ENCODE peak calls at places on chromosomes 6 and 20, in ten cellular contexts. One of them, this sample, is unnamed.

GRCh38 chr20:17538517-17539170 is 7.5 kb upstream of the BFSP1 start:
- DNase-seq in lower leg skin: no peak
- DNase-seq in right lobe of liver: no peak
- DNase-seq in stomach: no peak
- DNase-seq in H54: no peak
- DNase-seq in HCT116: no peak
- DNase-seq in Peyer's patch: no peak
- DNase-seq in A549: peak; percentile 69
- DNase-seq in spleen: no peak
- DNase-seq in IMR-90: no peak
- DNase-seq in this sample: no peak

GRCh38 chr20:53738039-53738944 is 144.7 kb upstream of the ZNF217 start:
- DNase-seq in lower leg skin: peak; percentile 86
- DNase-seq in right lobe of liver: peak; percentile 65
- DNase-seq in stomach: peak; percentile 85
- DNase-seq in H54: peak; percentile 33
- DNase-seq in HCT116: no peak
- DNase-seq in Peyer's patch: peak; percentile 65
- DNase-seq in A549: peak; percentile 95
- DNase-seq in spleen: no peak
- DNase-seq in IMR-90: peak; percentile 90
- DNase-seq in this sample: peak; percentile 90

GRCh38 chr20:6818033-6818808 is 50.7 kb downstream of the BMP2 start:
- DNase-seq in lower leg skin: no peak
- DNase-seq in right lobe of liver: no peak
- DNase-seq in stomach: no peak
- DNase-seq in H54: no peak
- DNase-seq in HCT116: no peak
- DNase-seq in Peyer's patch: no peak
- DNase-seq in A549: no peak
- DNase-seq in spleen: no peak
- DNase-seq in IMR-90: no peak
- DNase-seq in this sample: no peak

GRCh38 chr20:51801220-51801991 is 915 bp downstream of the SALL4 start:
- DNase-seq in lower leg skin: no peak
- DNase-seq in right lobe of liver: peak; percentile 28
- DNase-seq in stomach: peak; percentile 23
- DNase-seq in H54: no peak
- DNase-seq in HCT116: no peak
- DNase-seq in Peyer's patch: no peak
- DNase-seq in A549: peak; percentile 42
- DNase-seq in spleen: no peak
- DNase-seq in IMR-90: no peak
- DNase-seq in this sample: no peak

GRCh38 chr20:45308078-45308778 is at the start of gene MATN4:
- DNase-seq in lower leg skin: no peak
- DNase-seq in right lobe of liver: no peak
- DNase-seq in stomach: peak; percentile 77
- DNase-seq in H54: no peak
- DNase-seq in HCT116: no peak
- DNase-seq in Peyer's patch: no peak
- DNase-seq in A549: no peak
- DNase-seq in spleen: no peak
- DNase-seq in IMR-90: no peak
- DNase-seq in this sample: peak; percentile 85

GRCh38 chr6:158219229-158219628 is 51.1 kb downstream of the GTF2H5 start:
- DNase-seq in lower leg skin: peak; percentile 76
- DNase-seq in right lobe of liver: no peak
- DNase-seq in stomach: no peak
- DNase-seq in H54: peak; percentile 39
- DNase-seq in HCT116: no peak
- DNase-seq in Peyer's patch: no peak
- DNase-seq in A549: peak; percentile 45
- DNase-seq in spleen: no peak
- DNase-seq in IMR-90: peak; percentile 96
- DNase-seq in this sample: no peak

GRCh38 chr6:29502181-29502580 is 14.4 kb upstream of the MAS1L start:
- DNase-seq in lower leg skin: no peak
- DNase-seq in right lobe of liver: no peak
- DNase-seq in stomach: no peak
- DNase-seq in H54: no peak
- DNase-seq in HCT116: no peak
- DNase-seq in Peyer's patch: no peak
- DNase-seq in A549: no peak
- DNase-seq in spleen: no peak
- DNase-seq in IMR-90: no peak
- DNase-seq in this sample: no peak

GRCh38 chr6:50091641-50092040 is 41.9 kb upstream of the DEFB112 start:
- DNase-seq in lower leg skin: no peak
- DNase-seq in right lobe of liver: no peak
- DNase-seq in stomach: no peak
- DNase-seq in H54: no peak
- DNase-seq in HCT116: no peak
- DNase-seq in Peyer's patch: no peak
- DNase-seq in A549: no peak
- DNase-seq in spleen: no peak
- DNase-seq in IMR-90: peak; percentile 48
- DNase-seq in this sample: no peak

GRCh38 chr20:2350606-2351005 is 30.1 kb upstream of the TGM6 start:
- DNase-seq in lower leg skin: no peak
- DNase-seq in right lobe of liver: no peak
- DNase-seq in stomach: no peak
- DNase-seq in H54: no peak
- DNase-seq in HCT116: no peak
- DNase-seq in Peyer's patch: no peak
- DNase-seq in A549: no peak
- DNase-seq in spleen: no peak
- DNase-seq in IMR-90: no peak
- DNase-seq in this sample: no peak

GRCh38 chr6:25229671-25230321 is 49.4 kb upstream of the CARMIL1 start:
- DNase-seq in lower leg skin: no peak
- DNase-seq in right lobe of liver: no peak
- DNase-seq in stomach: no peak
- DNase-seq in H54: no peak
- DNase-seq in HCT116: peak; percentile 15
- DNase-seq in Peyer's patch: no peak
- DNase-seq in A549: peak; percentile 7
- DNase-seq in spleen: no peak
- DNase-seq in IMR-90: peak; percentile 59
- DNase-seq in this sample: no peak

GRCh38 chr6:14804444-14805210 is 441.2 kb upstream of the JARID2 start:
- DNase-seq in lower leg skin: peak; percentile 43
- DNase-seq in right lobe of liver: peak; percentile 87
- DNase-seq in stomach: peak; percentile 77
- DNase-seq in H54: no peak
- DNase-seq in HCT116: no peak
- DNase-seq in Peyer's patch: peak; percentile 24
- DNase-seq in A549: no peak
- DNase-seq in spleen: peak; percentile 80
- DNase-seq in IMR-90: peak; percentile 86
- DNase-seq in this sample: peak; percentile 72

GRCh38 chr6:11854418-11855165 is 76.0 kb upstream of the ADTRP start:
- DNase-seq in lower leg skin: peak; percentile 36
- DNase-seq in right lobe of liver: no peak
- DNase-seq in stomach: no peak
- DNase-seq in H54: no peak
- DNase-seq in HCT116: no peak
- DNase-seq in Peyer's patch: no peak
- DNase-seq in A549: peak; percentile 23
- DNase-seq in spleen: no peak
- DNase-seq in IMR-90: peak; percentile 89
- DNase-seq in this sample: peak; percentile 70

GRCh38 chr6:4091926-4092325 is 13.0 kb upstream of the FAM217A start:
- DNase-seq in lower leg skin: no peak
- DNase-seq in right lobe of liver: no peak
- DNase-seq in stomach: no peak
- DNase-seq in H54: no peak
- DNase-seq in HCT116: no peak
- DNase-seq in Peyer's patch: no peak
- DNase-seq in A549: no peak
- DNase-seq in spleen: no peak
- DNase-seq in IMR-90: no peak
- DNase-seq in this sample: peak; percentile 82

GRCh38 chr6:119348308-119349040 is 1.1 kb downstream of the MAN1A1 start:
- DNase-seq in lower leg skin: no peak
- DNase-seq in right lobe of liver: peak; percentile 79
- DNase-seq in stomach: peak; percentile 26
- DNase-seq in H54: no peak
- DNase-seq in HCT116: no peak
- DNase-seq in Peyer's patch: peak; percentile 38
- DNase-seq in A549: no peak
- DNase-seq in spleen: peak; percentile 90
- DNase-seq in IMR-90: peak; percentile 29
- DNase-seq in this sample: peak; percentile 14
- TF ChIP-seq POLR2A in lower leg skin: no peak
- TF ChIP-seq POLR2A in right lobe of liver: peak; percentile 15
- TF ChIP-seq POLR2A in stomach: no peak
- TF ChIP-seq POLR2A in H54: no peak
- TF ChIP-seq POLR2A in HCT116: no peak
- TF ChIP-seq POLR2A in Peyer's patch: no peak
- TF ChIP-seq POLR2A in A549: no peak
- TF ChIP-seq POLR2A in spleen: no peak
- TF ChIP-seq POLR2A in IMR-90: no peak
- TF ChIP-seq POLR2A in this sample: no peak

GRCh38 chr6:139657121-139657520 is 282.7 kb upstream of the CITED2 start:
- DNase-seq in lower leg skin: no peak
- DNase-seq in right lobe of liver: no peak
- DNase-seq in stomach: no peak
- DNase-seq in H54: no peak
- DNase-seq in HCT116: no peak
- DNase-seq in Peyer's patch: no peak
- DNase-seq in A549: no peak
- DNase-seq in spleen: no peak
- DNase-seq in IMR-90: no peak
- DNase-seq in this sample: no peak

GRCh38 chr6:139654309-139654708 is 279.9 kb upstream of the CITED2 start:
- DNase-seq in lower leg skin: no peak
- DNase-seq in right lobe of liver: no peak
- DNase-seq in stomach: no peak
- DNase-seq in H54: no peak
- DNase-seq in HCT116: no peak
- DNase-seq in Peyer's patch: no peak
- DNase-seq in A549: no peak
- DNase-seq in spleen: no peak
- DNase-seq in IMR-90: no peak
- DNase-seq in this sample: no peak

GRCh38 chr6:139653136-139653535 is 278.7 kb upstream of the CITED2 start:
- DNase-seq in lower leg skin: no peak
- DNase-seq in right lobe of liver: no peak
- DNase-seq in stomach: no peak
- DNase-seq in H54: no peak
- DNase-seq in HCT116: no peak
- DNase-seq in Peyer's patch: no peak
- DNase-seq in A549: no peak
- DNase-seq in spleen: no peak
- DNase-seq in IMR-90: no peak
- DNase-seq in this sample: no peak

GRCh38 chr6:139655783-139656705 is 281.6 kb upstream of the CITED2 start:
- DNase-seq in lower leg skin: no peak
- DNase-seq in right lobe of liver: peak; percentile 57
- DNase-seq in stomach: peak; percentile 71
- DNase-seq in H54: no peak
- DNase-seq in HCT116: peak; percentile 23
- DNase-seq in Peyer's patch: no peak
- DNase-seq in A549: peak; percentile 79
- DNase-seq in spleen: no peak
- DNase-seq in IMR-90: no peak
- DNase-seq in this sample: peak; percentile 37

GRCh38 chr6:139654888-139655782 is 280.7 kb upstream of the CITED2 start:
- DNase-seq in lower leg skin: no peak
- DNase-seq in right lobe of liver: no peak
- DNase-seq in stomach: no peak
- DNase-seq in H54: no peak
- DNase-seq in HCT116: no peak
- DNase-seq in Peyer's patch: no peak
- DNase-seq in A549: peak; percentile 0
- DNase-seq in spleen: no peak
- DNase-seq in IMR-90: no peak
- DNase-seq in this sample: no peak
- TF ChIP-seq POLR2A in lower leg skin: no peak
- TF ChIP-seq POLR2A in right lobe of liver: no peak
- TF ChIP-seq POLR2A in stomach: no peak
- TF ChIP-seq POLR2A in H54: no peak
- TF ChIP-seq POLR2A in HCT116: no peak
- TF ChIP-seq POLR2A in Peyer's patch: no peak
- TF ChIP-seq POLR2A in A549: no peak
- TF ChIP-seq POLR2A in spleen: no peak
- TF ChIP-seq POLR2A in IMR-90: no peak
- TF ChIP-seq POLR2A in this sample: no peak

GRCh38 chr6:43687437-43688347 is at the start of gene MRPS18A:
- DNase-seq in lower leg skin: peak; percentile 73
- DNase-seq in right lobe of liver: peak; percentile 82
- DNase-seq in stomach: peak; percentile 88
- DNase-seq in H54: peak; percentile 94
- DNase-seq in HCT116: peak; percentile 69
- DNase-seq in Peyer's patch: peak; percentile 87
- DNase-seq in A549: peak; percentile 65
- DNase-seq in spleen: peak; percentile 95
- DNase-seq in IMR-90: peak; percentile 80
- DNase-seq in this sample: peak; percentile 78
- TF ChIP-seq POLR2A in lower leg skin: no peak
- TF ChIP-seq POLR2A in right lobe of liver: peak; percentile 43
- TF ChIP-seq POLR2A in stomach: no peak
- TF ChIP-seq POLR2A in H54: peak; percentile 83
- TF ChIP-seq POLR2A in HCT116: peak; percentile 74
- TF ChIP-seq POLR2A in Peyer's patch: peak; percentile 51
- TF ChIP-seq POLR2A in A549: peak; percentile 62
- TF ChIP-seq POLR2A in spleen: no peak
- TF ChIP-seq POLR2A in IMR-90: peak; percentile 70
- TF ChIP-seq POLR2A in this sample: peak; percentile 70

DNA sequence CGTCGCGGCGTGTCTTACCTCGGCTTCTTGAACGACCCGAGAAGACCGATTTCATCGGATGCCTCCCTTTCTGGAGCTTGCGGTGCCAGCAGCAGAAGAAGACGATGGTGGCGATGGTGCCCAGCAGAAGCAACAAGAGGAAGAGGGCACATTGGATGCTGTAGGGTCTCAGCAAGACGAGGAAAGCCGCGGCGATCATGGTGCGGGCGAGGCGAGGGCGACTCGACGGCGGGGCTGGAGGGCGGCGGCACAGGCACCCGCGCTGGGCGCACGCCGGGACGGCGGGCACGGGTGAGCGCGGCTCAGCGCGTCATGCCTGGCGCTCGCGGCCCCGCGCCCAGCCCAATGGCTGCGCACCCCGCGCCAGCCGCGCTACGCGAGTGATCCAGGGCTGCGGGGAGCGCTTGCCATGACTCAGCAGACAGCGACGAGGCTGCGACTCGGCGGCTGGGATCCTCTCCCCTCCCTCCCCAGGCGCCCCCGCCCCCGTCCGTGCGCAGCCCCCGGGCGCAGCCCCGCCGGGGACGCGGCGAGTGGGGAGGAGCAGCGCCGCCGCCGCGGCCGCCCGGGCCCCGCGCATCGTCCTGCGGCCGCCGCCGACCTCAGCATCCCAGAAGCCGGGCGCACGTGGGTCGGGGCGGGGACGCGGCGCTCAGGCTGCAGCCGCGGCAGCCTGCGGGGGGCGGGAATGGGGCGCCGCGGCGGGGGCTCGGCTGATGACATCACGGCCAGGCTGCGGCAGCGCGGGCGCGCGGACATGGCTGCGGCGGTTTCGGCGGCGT is at the start of gene BEND6:
- DNase-seq in lower leg skin: no peak
- DNase-seq in right lobe of liver: peak; percentile 40
- DNase-seq in stomach: peak; percentile 27
- DNase-seq in H54: peak; percentile 80
- DNase-seq in HCT116: no peak
- DNase-seq in Peyer's patch: no peak
- DNase-seq in A549: peak; percentile 72
- DNase-seq in spleen: peak; percentile 79
- DNase-seq in IMR-90: peak; percentile 87
- DNase-seq in this sample: peak; percentile 27
- TF ChIP-seq POLR2A in lower leg skin: no peak
- TF ChIP-seq POLR2A in right lobe of liver: no peak
- TF ChIP-seq POLR2A in stomach: no peak
- TF ChIP-seq POLR2A in H54: peak; percentile 88
- TF ChIP-seq POLR2A in HCT116: peak; percentile 39
- TF ChIP-seq POLR2A in Peyer's patch: no peak
- TF ChIP-seq POLR2A in A549: peak; percentile 55
- TF ChIP-seq POLR2A in spleen: no peak
- TF ChIP-seq POLR2A in IMR-90: peak; percentile 80
- TF ChIP-seq POLR2A in this sample: no peak

This sample was measured in body of pancreas.